ENCODE peak calls at places on chromosomes 3 and 15, in five cellular contexts. J, Q, H, T and L are unnamed samples.

GRCh38 chr15:99076555-99077308 is 28.1 kb upstream of the SYNM start:
- DNase-seq in J (no peak), Q (peak; percentile 77), H (peak; percentile 89), T (peak; percentile 73), L (no peak)

GRCh38 chr3:117278424-117279190 is 569.0 kb downstream of the TUSC7 start:
- DNase-seq in J (peak; percentile 57), Q (no peak), H (no peak), T (no peak), L (no peak)

GRCh38 chr3:191282262-191283215 is 46.7 kb upstream of the CCDC50 start:
- DNase-seq in J (no peak), Q (no peak), H (no peak), T (no peak), L (no peak)

GRCh38 chr3:193168911-193169310 is 72.1 kb upstream of the PLAAT1 start:
- DNase-seq in J (no peak), Q (no peak), H (no peak), T (no peak), L (no peak)

GRCh38 chr3:4738737-4739274 is 240.4 kb upstream of the BHLHE40 start:
- DNase-seq in J (no peak), Q (no peak), H (no peak), T (no peak), L (peak; percentile 63)

GRCh38 chr3:140493271-140493670 is 184.6 kb upstream of the TRIM42 start:
- DNase-seq in J (no peak), Q (no peak), H (no peak), T (no peak), L (no peak)

GRCh38 chr15:69089258-69089657 is 71.2 kb upstream of the GLCE start:
- DNase-seq in J (no peak), Q (no peak), H (peak; percentile 53), T (no peak), L (no peak)

GRCh38 chr15:68528891-68529290 is 49.9 kb upstream of the CORO2B start:
- DNase-seq in J (no peak), Q (no peak), H (no peak), T (no peak), L (no peak)

GRCh38 chr3:146165370-146165769 is 4.4 kb upstream of the PLOD2 start:
- DNase-seq in J (no peak), Q (no peak), H (no peak), T (no peak), L (no peak)

GRCh38 chr15:68417897-68418296 is 14.1 kb downstream of the ITGA11 start:
- DNase-seq in J (no peak), Q (no peak), H (no peak), T (peak; percentile 10), L (no peak)

DNA sequence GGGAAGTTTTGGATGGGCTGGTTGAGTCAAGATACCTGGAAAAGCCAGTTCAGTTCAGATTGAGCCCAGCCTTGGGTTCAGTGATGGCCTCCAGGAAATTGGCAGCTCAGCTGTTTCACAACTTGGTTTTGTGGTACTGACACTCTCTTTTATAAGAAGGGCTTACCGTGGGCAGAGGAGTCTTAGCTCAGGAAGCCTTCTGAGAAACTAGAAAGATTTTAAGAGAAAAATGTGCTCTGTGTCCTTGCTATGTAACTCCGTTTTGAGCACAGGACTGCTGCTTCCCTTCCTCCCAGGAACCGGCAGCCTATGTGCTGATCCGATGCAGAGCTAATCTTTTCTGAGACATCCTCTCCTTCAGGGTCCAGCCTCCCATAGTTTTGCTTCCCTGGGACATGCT is 46.6 kb upstream of the RASGRP1 start:
- DNase-seq in J (no peak), Q (no peak), H (no peak), T (no peak), L (no peak)
- TF ChIP-seq CTCF in J (no peak), Q (no peak), H (no peak), T (no peak), L (no peak)

GRCh38 chr15:56244811-56245576 is 1.3 kb upstream of the RFX7 start:
- DNase-seq in J (peak; percentile 86), Q (peak; percentile 44), H (peak; percentile 9), T (peak; percentile 64), L (no peak)

GRCh38 chr15:56243117-56243773 is 434 bp downstream of the RFX7 start:
- DNase-seq in J (peak; percentile 63), Q (peak; percentile 46), H (peak; percentile 76), T (peak; percentile 67), L (no peak)

GRCh38 chr15:56242576-56243116 is 1.0 kb downstream of the RFX7 start:
- DNase-seq in J (no peak), Q (no peak), H (no peak), T (no peak), L (no peak)

GRCh38 chr15:56244237-56244810 is 645 bp upstream of the RFX7 start:
- DNase-seq in J (peak; percentile 61), Q (peak; percentile 44), H (peak; percentile 93), T (peak; percentile 67), L (no peak)

DNA sequence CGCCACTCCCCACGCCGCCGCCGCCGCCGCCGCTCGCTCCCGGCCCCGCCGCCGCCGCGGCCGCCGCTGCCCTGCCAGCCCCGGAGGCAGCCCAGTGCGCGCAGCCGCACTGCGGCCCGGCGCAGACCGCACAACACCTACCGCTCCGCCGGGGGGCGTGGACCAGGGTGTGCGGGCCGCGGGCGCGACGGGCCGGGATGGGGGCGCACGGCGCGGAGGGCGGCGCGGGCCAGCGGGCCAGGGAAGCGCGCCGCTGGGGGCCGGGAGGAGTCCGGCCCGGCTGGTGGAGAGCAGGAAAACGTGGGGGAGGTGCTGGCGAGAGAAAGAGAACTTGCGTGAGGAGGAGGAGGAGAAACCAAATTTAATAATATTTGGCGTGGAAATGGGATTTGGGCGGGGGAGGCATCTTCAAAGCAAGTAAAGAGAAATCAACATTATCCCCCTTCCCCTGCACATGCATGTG is at the start of gene RFX7:
- DNase-seq in J (peak; percentile 84), Q (peak; percentile 86), H (peak; percentile 87), T (peak; percentile 84), L (peak; percentile 49)
- TF ChIP-seq CTCF in J (peak; percentile 16), Q (no peak), H (no peak), T (no peak), L (no peak)

GRCh38 chr3:144801890-144802289 is 830.3 kb downstream of the DIPK2A start:
- DNase-seq in J (no peak), Q (no peak), H (no peak), T (no peak), L (no peak)
- TF ChIP-seq CTCF in J (no peak), Q (no peak), H (no peak), T (no peak), L (no peak)

GRCh38 chr3:120420855-120421570 is 29.8 kb downstream of the FSTL1 start:
- DNase-seq in J (no peak), Q (no peak), H (no peak), T (peak; percentile 76), L (no peak)
- TF ChIP-seq CTCF in J (no peak), Q (no peak), H (no peak), T (peak; percentile 39), L (no peak)

GRCh38 chr3:184117649-184118048 is 17.5 kb upstream of the EIF2B5 start:
- DNase-seq in J (no peak), Q (no peak), H (peak; percentile 21), T (no peak), L (no peak)
- TF ChIP-seq CTCF in J (no peak), Q (no peak), H (peak; percentile 58), T (no peak), L (no peak)

GRCh38 chr3:131543714-131544113 is 40.9 kb upstream of the MRPL3 start:
- DNase-seq in J (peak; percentile 85), Q (peak; percentile 88), H (no peak), T (no peak), L (no peak)
- TF ChIP-seq CTCF in J (no peak), Q (no peak), H (no peak), T (no peak), L (no peak)

DNA sequence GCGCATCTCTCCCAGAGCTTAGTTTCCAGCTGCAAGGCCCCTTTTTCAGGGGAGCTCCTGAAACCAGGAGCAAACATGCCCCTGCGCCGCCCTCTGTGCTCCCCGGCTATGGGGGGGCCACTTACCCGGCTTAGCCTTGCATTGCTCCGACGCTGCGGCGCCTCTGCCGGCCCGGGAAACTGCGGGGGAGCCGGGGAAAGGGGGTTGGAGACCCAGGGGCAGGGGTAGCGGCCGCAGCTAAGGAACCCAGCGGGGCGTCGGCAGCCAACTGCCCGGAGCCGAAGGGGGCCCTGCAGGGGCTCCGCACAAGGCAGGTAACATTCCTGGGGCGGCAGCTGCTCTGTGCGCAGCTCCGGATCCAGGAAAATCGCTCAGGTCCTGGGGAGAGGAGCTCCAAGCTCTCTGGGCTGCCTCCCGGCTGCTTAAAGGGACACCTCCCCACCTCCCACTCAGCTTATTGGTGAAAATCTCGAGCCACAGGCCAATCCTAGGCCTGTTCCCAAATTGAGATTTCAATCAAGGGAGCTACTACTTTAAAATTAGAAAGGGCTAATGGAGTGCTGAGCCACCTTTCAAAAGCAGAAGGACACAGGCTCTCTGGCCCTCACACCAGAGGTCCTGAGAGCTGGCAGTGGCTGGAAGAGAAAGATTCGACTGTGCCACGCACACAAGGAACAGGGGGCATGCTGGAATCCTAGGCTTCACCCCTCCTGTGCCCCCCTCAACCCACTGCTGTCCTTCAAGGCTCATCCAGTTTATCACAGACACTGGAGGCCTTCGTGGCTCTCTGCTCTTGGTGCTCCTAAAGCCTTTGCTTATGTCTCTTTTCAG is 42.7 kb upstream of the PRICKLE2 start:
- DNase-seq in J (peak; percentile 55), Q (peak; percentile 70), H (peak; percentile 88), T (peak; percentile 87), L (no peak)
- TF ChIP-seq CTCF in J (no peak), Q (no peak), H (no peak), T (peak; percentile 7), L (no peak)

DNA sequence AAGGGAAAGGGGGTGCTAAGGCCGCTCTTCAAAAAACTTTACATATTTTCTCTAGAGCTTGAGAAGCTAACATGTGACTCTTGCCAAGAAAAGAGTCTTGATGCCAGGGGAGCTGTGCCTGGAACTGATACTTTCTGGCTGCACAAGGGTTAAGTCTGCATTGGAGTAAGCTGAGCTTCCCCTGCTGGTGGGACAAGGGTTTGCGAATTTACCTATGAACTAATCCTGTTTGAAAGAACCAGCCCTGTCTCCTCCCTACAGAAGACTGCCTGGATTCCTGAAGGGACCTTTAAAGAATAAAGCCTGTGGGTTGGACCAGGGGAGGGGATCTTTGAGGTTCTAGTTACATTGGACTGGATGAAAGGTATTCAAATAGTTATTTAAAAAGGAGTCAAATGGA is 58.3 kb upstream of the EPHA3 start:
- DNase-seq in J (no peak), Q (no peak), H (peak; percentile 83), T (no peak), L (no peak)
- TF ChIP-seq CTCF in J (no peak), Q (no peak), H (peak; percentile 70), T (no peak), L (no peak)